ENCODE peak calls at places on chromosomes 16 and 17, in eight cellular contexts. Z is neuronal stem cell; F is left ventricle myocardium inferior; G is CD8-positive, alpha-beta T cell; Y is heart left ventricle; B is adipocyte; R is pancreas; Q is fibroblast of lung. S is an unnamed sample. For H3K27me3 and H3K9me3, the result is how much of the 10 kb centered on the place peaks cover.

GRCh38 chr16:86772671-86773338 is 194.5 kb downstream of the FOXL1 start:
- DNase-seq in G (no peak), Z (peak), R (no peak), Q (no peak), Y (no peak), F (no peak), B (peak), S (peak)

GRCh38 chr16:62955033-62955349 is 918.8 kb upstream of the CDH8 start:
- DNase-seq in Y (no peak), G (no peak), F (no peak), Q (no peak), B (no peak), R (no peak), Z (no peak), S (no peak)

GRCh38 chr17:50620237-50620636 is 14.4 kb upstream of the ABCC3 start:
- DNase-seq in Q (no peak), R (no peak), B (no peak), Y (no peak), F (no peak), G (no peak), Z (no peak), S (no peak)

GRCh38 chr17:3976675-3977171 is 12.5 kb upstream of the ATP2A3 start:
- DNase-seq in Z (no peak), R (peak), G (no peak), F (peak), Y (peak), B (no peak), Q (no peak), S (peak)

GRCh38 chr17:44105941-44106340 is 17.5 kb downstream of the HDAC5 start:
- DNase-seq in G (no peak), B (no peak), Q (no peak), Y (no peak), R (no peak), F (no peak), Z (no peak), S (no peak)

GRCh38 chr16:29779474-29779873 is 1.4 kb downstream of the ZG16 start:
- DNase-seq in B (no peak), F (no peak), G (no peak), R (no peak), Q (no peak), Y (no peak), Z (no peak), S (peak)

GRCh38 chr16:56029026-56029425 is 153.9 kb upstream of the CES5A start:
- DNase-seq in Q (no peak), R (no peak), Y (no peak), B (no peak), G (no peak), F (no peak), Z (no peak), S (no peak)

GRCh38 chr16:80198265-80198994 is 342.4 kb upstream of the DYNLRB2 start:
- DNase-seq in G (no peak), Y (no peak), F (no peak), Q (peak), B (no peak), R (no peak), Z (no peak), S (no peak)

GRCh38 chr17:36877774-36878173 is 59.5 kb upstream of the LHX1 start:
- DNase-seq in Z (no peak), F (no peak), G (no peak), R (no peak), Q (peak), Y (no peak), B (no peak), S (peak)

GRCh38 chr17:38444151-38444550 is 15.9 kb downstream of the ARHGAP23 start:
- DNase-seq in R (peak), G (peak), Y (peak), F (peak), B (peak), Q (peak), Z (no peak), S (peak)

GRCh38 chr17:82205720-82206508 is 6.7 kb downstream of the CCDC57 start:
- DNase-seq in G (peak), Z (peak), R (peak), Y (peak), F (peak), Q (peak), B (peak), S (peak)

GRCh38 chr17:45234641-45235040 is 13.0 kb downstream of the FMNL1 start:
- DNase-seq in Y (no peak), B (no peak), Z (no peak), R (no peak), G (peak), Q (no peak), F (no peak), S (no peak)

GRCh38 chr16:84932691-84933090 is 78.6 kb downstream of the ZDHHC7 start:
- DNase-seq in G (no peak), Z (no peak), R (no peak), Y (peak), F (no peak), B (no peak), Q (no peak), S (peak)

GRCh38 chr16:10918294-10919002 is 23.8 kb downstream of the DEXI start:
- DNase-seq in Y (peak), Z (peak), R (peak), G (peak), F (peak), B (peak), Q (peak), S (peak)

GRCh38 chr17:80792373-80792781 is 199.3 kb upstream of the CHMP6 start:
- DNase-seq in G (no peak), R (peak), Z (no peak), Y (no peak), B (peak), F (no peak), Q (peak), S (peak)

GRCh38 chr17:27333410-27333980 is 39.6 kb downstream of the WSB1 start:
- DNase-seq in R (no peak), Y (no peak), F (no peak), Q (no peak), G (no peak), Z (no peak), B (no peak), S (no peak)

GRCh38 chr17:60857521-60857920 is 179.9 kb downstream of the BCAS3 start:
- DNase-seq in F (no peak), B (no peak), R (no peak), Y (no peak), Q (no peak), Z (no peak), G (no peak), S (no peak)

GRCh38 chr17:55632893-55633292 is 89.8 kb downstream of the TMEM100 start:
- DNase-seq in Q (no peak), G (no peak), F (no peak), R (no peak), Y (no peak), B (no peak), Z (no peak), S (peak)

GRCh38 chr17:17890773-17891759 is 54.3 kb upstream of the SREBF1 start:
- DNase-seq in F (peak), Z (no peak), R (no peak), B (peak), Q (peak), Y (peak), G (peak), S (peak)

GRCh38 chr16:3363793-3364192 is 8.1 kb downstream of the OR2C1 start:
- DNase-seq in G (no peak), R (no peak), Q (no peak), F (no peak), Z (no peak), B (no peak), Y (no peak), S (no peak)

GRCh38 chr16:67962135-67962534 is 6.3 kb downstream of the SLC12A4 start:
- DNase-seq in R (no peak), Z (no peak), Q (no peak), B (no peak), F (no peak), G (no peak), Y (no peak), S (no peak)

GRCh38 chr17:57975044-57975443 is 13.0 kb downstream of the VEZF1 start:
- DNase-seq in F (no peak), Y (no peak), G (no peak), Q (peak), Z (no peak), R (no peak), B (peak), S (no peak)

GRCh38 chr16:84396537-84397008 is 28.2 kb downstream of the ATP2C2 start:
- DNase-seq in Z (no peak), R (peak), Y (no peak), G (no peak), Q (no peak), B (peak), F (no peak), S (no peak)

GRCh38 chr17:6526362-6527152 is 29.8 kb downstream of the PITPNM3 start:
- DNase-seq in B (peak), Q (peak), Z (no peak), Y (no peak), R (peak), F (no peak), G (no peak), S (no peak)

GRCh38 chr16:19513377-19514053 is 8.4 kb downstream of the GDE1 start:
- DNase-seq in G (no peak), F (no peak), B (peak), R (no peak), Z (no peak), Y (no peak), Q (peak), S (no peak)

GRCh38 chr17:63447688-63448005 is 1.5 kb upstream of the CYB561 start:
- DNase-seq in Q (no peak), B (no peak), R (no peak), Y (no peak), Z (no peak), F (no peak), G (no peak), S (peak)

GRCh38 chr17:76271669-76272540 is 6.8 kb downstream of the UBALD2 start:
- DNase-seq in R (peak), G (peak), B (no peak), F (no peak), Z (no peak), Y (peak), Q (no peak), S (no peak)

GRCh38 chr16:24328835-24329418 is 72.8 kb downstream of the CACNG3 start:
- DNase-seq in Q (no peak), F (no peak), R (no peak), Y (no peak), B (no peak), Z (no peak), G (no peak), S (no peak)

GRCh38 chr17:27348196-27348595 is 54.3 kb downstream of the WSB1 start:
- DNase-seq in G (no peak), Q (no peak), B (no peak), Y (no peak), Z (no peak), F (no peak), R (no peak), S (no peak)

GRCh38 chr16:10646228-10646580 is 48.5 kb downstream of the TEKT5 start:
- DNase-seq in Y (no peak), G (no peak), F (no peak), B (no peak), Q (no peak), Z (no peak), R (no peak), S (no peak)

GRCh38 chr16:50428116-50428515 is 59.3 kb upstream of the BRD7 start:
- DNase-seq in F (no peak), B (no peak), Z (no peak), Q (no peak), Y (no peak), R (no peak), G (no peak), S (no peak)

GRCh38 chr16:50425648-50426047 is 56.9 kb upstream of the BRD7 start:
- DNase-seq in Z (no peak), B (no peak), R (no peak), Y (no peak), G (no peak), Q (no peak), F (no peak), S (no peak)

GRCh38 chr16:50427107-50427506 is 58.3 kb upstream of the BRD7 start:
- DNase-seq in Q (no peak), F (no peak), B (no peak), Z (no peak), G (no peak), Y (no peak), R (no peak), S (no peak)

GRCh38 chr16:50428742-50429141 is 60.0 kb upstream of the BRD7 start:
- DNase-seq in F (no peak), B (no peak), Q (no peak), Y (no peak), Z (no peak), G (no peak), R (no peak), S (no peak)

DNA sequence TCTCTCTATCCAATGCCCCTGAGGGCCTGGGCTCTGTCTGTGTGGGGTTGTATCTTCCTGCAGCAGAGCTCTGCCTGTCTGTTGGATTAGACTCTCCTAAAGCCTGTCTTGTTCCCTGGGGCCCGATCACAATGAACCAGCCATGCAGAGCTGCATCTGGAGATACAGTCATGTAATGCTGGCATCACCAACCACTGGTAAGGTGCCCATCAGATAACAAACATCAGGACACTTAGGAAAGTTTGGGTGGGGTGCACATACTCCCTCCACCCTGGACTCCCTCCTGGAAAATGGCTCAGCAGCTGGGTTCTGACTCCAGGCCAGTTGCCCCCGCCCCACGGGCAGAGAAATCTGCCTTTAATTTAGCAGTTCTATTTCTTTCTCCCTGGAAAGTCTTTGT is 61.3 kb upstream of the BRD7 start:
- DNase-seq in Q (no peak), Z (no peak), Y (no peak), B (no peak), R (no peak), F (no peak), G (no peak), S (peak)
- H3K4me3 ChIP-seq in Q (no peak), Z (peak), Y (no peak), B (no peak), R (no peak), F (no peak), G (no peak), S (no peak)

GRCh38 chr17:77656054-77656453 is 302.4 kb upstream of the TNRC6C start:
- DNase-seq in R (no peak), Q (no peak), Y (no peak), Z (no peak), G (no peak), B (no peak), F (no peak), S (no peak)

GRCh38 chr17:77664097-77664729 is 294.3 kb upstream of the TNRC6C start:
- DNase-seq in F (no peak), Z (no peak), B (no peak), Y (no peak), G (no peak), Q (no peak), R (no peak), S (no peak)

GRCh38 chr17:77662796-77663195 is 295.7 kb upstream of the TNRC6C start:
- DNase-seq in B (no peak), Q (no peak), R (no peak), G (no peak), F (no peak), Y (no peak), Z (no peak), S (no peak)

GRCh38 chr17:77657821-77658220 is 300.7 kb upstream of the TNRC6C start:
- DNase-seq in Y (no peak), Z (no peak), F (no peak), B (no peak), Q (no peak), R (no peak), G (no peak), S (no peak)

DNA sequence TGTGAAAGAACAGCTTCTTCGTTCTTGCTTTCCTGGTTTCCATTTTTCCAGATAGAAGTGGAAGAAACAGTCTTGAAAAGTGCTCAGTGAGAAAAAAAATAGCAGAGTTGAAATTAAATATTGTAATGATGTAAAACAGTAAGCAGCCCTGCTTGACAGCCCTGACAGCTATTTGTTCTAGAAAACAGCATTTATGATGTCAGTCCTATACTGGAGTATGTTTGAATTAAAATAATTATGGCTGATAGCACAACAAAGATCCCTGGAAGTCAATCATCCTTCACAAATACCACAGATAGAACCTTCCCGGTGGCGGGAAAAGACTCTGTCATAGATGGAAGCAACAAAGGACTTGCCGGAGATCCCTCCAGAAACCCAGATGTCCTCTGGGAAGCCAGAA is 298.0 kb upstream of the TNRC6C start:
- DNase-seq in Q (no peak), R (no peak), F (no peak), Y (no peak), G (no peak), Z (no peak), B (no peak), S (no peak)
- H3K27me3 ChIP-seq in Q (under half), R (under half), F (under half), Y (under half), G (under half), Z (under half), B (under half), S (under half)

GRCh38 chr16:35187665-35188225 is 1728.3 kb downstream of the TP53TG3F start:
- DNase-seq in G (no peak), R (no peak), Y (no peak), Z (no peak), F (no peak), Q (no peak), B (no peak), S (no peak)
- H3K9me3 ChIP-seq in G (under half), R (under half), Y (under half), Z (half or more), F (under half), Q (under half), B (under half), S (under half)

GRCh38 chr17:2057714-2058520 is 3.0 kb downstream of the HIC1 start:
- DNase-seq in F (no peak), Y (no peak), B (no peak), Q (peak), Z (no peak), G (no peak), R (peak), S (no peak)
- H3K4me3 ChIP-seq in F (peak), Y (peak), B (peak), Q (peak), Z (peak), G (no peak), R (no peak), S (no peak)

GRCh38 chr16:66845080-66845410 is 831 bp downstream of the CA7 start:
- DNase-seq in R (peak), F (no peak), Q (no peak), B (no peak), Z (no peak), G (no peak), Y (no peak), S (no peak)
- H3K27me3 ChIP-seq in R (under half), F (half or more), Q (half or more), B (under half), Z (half or more), G (under half), Y (under half), S (under half)

GRCh38 chr17:70829876-70830275 is 660.5 kb downstream of the KCNJ2 start:
- DNase-seq in Y (no peak), R (no peak), Z (no peak), G (no peak), Q (no peak), F (no peak), B (no peak), S (no peak)

GRCh38 chr17:70834039-70834438 is 664.7 kb downstream of the KCNJ2 start:
- DNase-seq in B (no peak), G (no peak), R (no peak), Q (no peak), F (no peak), Y (no peak), Z (no peak), S (no peak)
- H3K9me3 ChIP-seq in B (under half), G (under half), R (under half), Q (under half), F (under half), Y (under half), Z (under half), S (under half)